ENCODE peak calls at places on chromosomes 3 and 15, in six cellular contexts. Z, D, C, N, G and O are unnamed samples.

GRCh38 chr3:49373563-49373962 is 15.4 kb upstream of the GPX1 start:
- DNase-seq in C (no peak), Z (no peak), G (no peak), D (no peak), N (no peak), O (no peak)

GRCh38 chr3:32238816-32239637 is 547 bp downstream of the CMTM8 start:
- DNase-seq in Z (peak), G (peak), C (peak), N (peak), D (peak), O (peak)

GRCh38 chr15:29994284-29994683 is 88.5 kb upstream of the GOLGA8J start:
- DNase-seq in N (no peak), D (no peak), G (no peak), Z (no peak), C (no peak), O (no peak)

GRCh38 chr3:38039101-38039898 is at the start of gene DLEC1:
- DNase-seq in D (peak), N (no peak), G (peak), C (peak), Z (peak), O (peak)

GRCh38 chr3:187536185-187536584 is 134.0 kb downstream of the SST start:
- DNase-seq in N (no peak), Z (no peak), C (no peak), D (no peak), G (no peak), O (no peak)

GRCh38 chr15:66369773-66370651 is 13.5 kb upstream of the TIPIN start:
- DNase-seq in C (no peak), G (peak), Z (peak), D (no peak), N (no peak), O (no peak)

GRCh38 chr15:78047631-78048409 is 29.7 kb downstream of the TBC1D2B start:
- DNase-seq in D (no peak), C (no peak), G (no peak), N (no peak), Z (peak), O (no peak)

GRCh38 chr3:50862221-50862620 is 187.5 kb downstream of the DOCK3 start:
- DNase-seq in C (no peak), N (no peak), G (no peak), Z (no peak), D (no peak), O (peak)

GRCh38 chr3:107657971-107658370 is 135.2 kb downstream of the BBX start:
- DNase-seq in D (no peak), Z (no peak), C (no peak), N (no peak), G (no peak), O (no peak)

GRCh38 chr3:45937206-45938042 is 5.8 kb upstream of the CXCR6 start:
- DNase-seq in Z (no peak), G (no peak), D (no peak), C (no peak), N (no peak), O (no peak)

GRCh38 chr3:159499031-159499793 is 489.4 kb upstream of the IL12A start:
- DNase-seq in D (no peak), C (no peak), Z (no peak), G (no peak), N (no peak), O (no peak)

GRCh38 chr3:148360046-148360445 is 337.7 kb upstream of the AGTR1 start:
- DNase-seq in N (no peak), D (no peak), C (no peak), Z (no peak), G (no peak), O (peak)